ENCODE peak calls at places on chromosome 20, in six cellular contexts. E is NCI-H1694 treated with DMSO at 0.1 percent for 48 hours, P is RWPE1, W is NCI-H82, V is epithelial cell of esophagus, O is bronchial epithelial cell. J is an unnamed sample.

GRCh38 chr20:51029963-51030930 is 7.3 kb upstream of the KCNG1 start:
- DNase-seq in W (no peak), O (no peak), P (no peak), V (no peak), E (no peak), J (no peak)

GRCh38 chr20:58512808-58513552 is 2.2 kb downstream of the APCDD1L start:
- DNase-seq in W (no peak), E (no peak), V (no peak), P (no peak), O (no peak), J (no peak)

GRCh38 chr20:57888591-57888990 is 178.8 kb upstream of the PMEPA1 start:
- DNase-seq in O (no peak), W (no peak), E (no peak), P (no peak), V (no peak), J (no peak)

GRCh38 chr20:9354579-9354978 is 159.8 kb upstream of the LAMP5 start:
- DNase-seq in V (no peak), P (no peak), O (no peak), E (no peak), W (no peak), J (no peak)

GRCh38 chr20:11031300-11031699 is 357.5 kb upstream of the JAG1 start:
- DNase-seq in W (no peak), V (no peak), P (no peak), E (no peak), O (no peak), J (no peak)

GRCh38 chr20:61346996-61347906 is 95.2 kb downstream of the CDH4 start:
- DNase-seq in P (no peak), W (no peak), O (no peak), V (no peak), E (no peak), J (no peak)

GRCh38 chr20:64099880-64100565 is 7.3 kb downstream of the NPBWR2 start:
- DNase-seq in W (no peak), P (no peak), O (no peak), V (no peak), E (no peak), J (no peak)

GRCh38 chr20:49541733-49542513 is 26.0 kb downstream of the PTGIS start:
- DNase-seq in P (peak; percentile 88), W (peak; percentile 94), O (peak; percentile 49), E (peak; percentile 66), V (peak; percentile 70), J (peak; percentile 47)

GRCh38 chr20:59171986-59172385 is 8.4 kb downstream of the ZNF831 start:
- DNase-seq in O (no peak), W (no peak), V (no peak), E (no peak), P (no peak), J (no peak)

GRCh38 chr20:31721408-31722332 is 998 bp downstream of the BCL2L1 start:
- DNase-seq in E (no peak), O (no peak), V (no peak), W (peak; percentile 45), P (no peak), J (no peak)

GRCh38 chr20:38290829-38291581 is 13.0 kb upstream of the BPI start:
- DNase-seq in V (peak; percentile 31), P (peak; percentile 48), E (no peak), W (peak; percentile 79), O (peak; percentile 60), J (no peak)

GRCh38 chr20:60497298-60497697 is 539.1 kb downstream of the CDH26 start:
- DNase-seq in E (no peak), O (no peak), V (no peak), W (no peak), P (no peak), J (no peak)

GRCh38 chr20:43463864-43464785 is 6.4 kb downstream of the SRSF6 start:
- DNase-seq in P (no peak), W (no peak), E (no peak), V (no peak), O (no peak), J (no peak)

GRCh38 chr20:2405693-2406065 is 25.0 kb downstream of the TGM6 start:
- DNase-seq in E (no peak), V (no peak), W (no peak), O (no peak), P (no peak), J (no peak)

GRCh38 chr20:3315110-3315509 is 76.1 kb upstream of the SLC4A11 start:
- DNase-seq in E (no peak), P (no peak), O (no peak), W (no peak), V (peak; percentile 28), J (no peak)

GRCh38 chr20:63508072-63508768 is 9.3 kb upstream of the EEF1A2 start:
- DNase-seq in E (no peak), O (no peak), V (no peak), W (no peak), P (no peak), J (no peak)

GRCh38 chr20:11901127-11901526 is 16.6 kb upstream of the BTBD3 start:
- DNase-seq in E (no peak), W (no peak), P (peak; percentile 57), O (peak; percentile 83), V (peak; percentile 87), J (no peak)

GRCh38 chr20:31515072-31515774 is 981 bp downstream of the HM13 start:
- DNase-seq in P (no peak), V (no peak), E (no peak), O (no peak), W (no peak), J (no peak)

GRCh38 chr20:45892049-45892816 is 1.1 kb downstream of the CTSA start:
- DNase-seq in O (peak; percentile 45), P (peak; percentile 66), V (peak; percentile 48), E (no peak), W (peak; percentile 47), J (no peak)

GRCh38 chr20:52992632-52993031 is 20.5 kb downstream of the TSHZ2 start:
- DNase-seq in O (no peak), E (no peak), V (no peak), W (no peak), P (no peak), J (no peak)

GRCh38 chr20:56368351-56369134 is 9.8 kb downstream of the FAM210B start:
- DNase-seq in E (no peak), V (no peak), O (no peak), W (no peak), P (no peak), J (peak; percentile 64)

GRCh38 chr20:46108435-46108841 is 9.7 kb upstream of the CD40 start:
- DNase-seq in E (no peak), P (no peak), W (no peak), V (no peak), O (no peak), J (no peak)

GRCh38 chr20:10089871-10090587 is 55.2 kb downstream of the ANKEF1 start:
- DNase-seq in E (no peak), W (no peak), V (peak; percentile 62), O (peak; percentile 50), P (no peak), J (no peak)

GRCh38 chr20:19301142-19301541 is 88.7 kb downstream of the SLC24A3 start:
- DNase-seq in V (peak; percentile 14), E (no peak), O (no peak), P (no peak), W (no peak), J (no peak)

J was measured in foreskin melanocyte.